ENCODE peak calls at places on chromosomes 5 and 9, in six cellular contexts. D is coronary artery; U is CD8-positive, alpha-beta T cell; K is non-pigmented ciliary epithelial cell; P is anterior cingulate cortex; H is stimulated activated CD8-positive, alpha-beta memory T cell treated with anti-CD3 and anti-CD28 coated beads, Interleukin-12 subunit alpha, Interleukin-12 subunit beta, amount 100 ng/mL, for 1 hour. M is an unnamed sample.

GRCh38 chr5:16600397-16600796 is 16.4 kb downstream of the RETREG1 start:
- DNase-seq in K (no peak), U (no peak), D (no peak), P (peak; percentile 57), H (no peak), M (no peak)

GRCh38 chr5:41637869-41638268 is 127.5 kb upstream of the PLCXD3 start:
- DNase-seq in D (no peak), U (no peak), H (no peak), P (no peak), K (no peak), M (no peak)

GRCh38 chr5:115457985-115458384 is 86.6 kb downstream of the FEM1C start:
- DNase-seq in K (no peak), P (no peak), H (no peak), U (no peak), D (no peak), M (no peak)

GRCh38 chr5:54644226-54644625 is 126.7 kb downstream of the SNX18 start:
- DNase-seq in U (no peak), D (no peak), K (peak; percentile 55), P (no peak), H (no peak), M (peak; percentile 53)

GRCh38 chr5:154446183-154447073 is 631 bp downstream of the SAP30L start:
- DNase-seq in P (peak; percentile 32), H (peak; percentile 14), D (peak; percentile 82), K (no peak), U (no peak), M (peak; percentile 80)

GRCh38 chr9:34170252-34170915 is 8.5 kb upstream of the UBAP1 start:
- DNase-seq in K (no peak), D (no peak), P (no peak), H (no peak), U (no peak), M (no peak)

GRCh38 chr9:94085062-94085639 is 887 bp downstream of the PTPDC1 start:
- DNase-seq in U (no peak), D (no peak), H (no peak), P (no peak), K (peak; percentile 51), M (no peak)

GRCh38 chr9:7536310-7536939 is 263.2 kb downstream of the DMAC1 start:
- DNase-seq in D (no peak), P (no peak), H (no peak), U (no peak), K (no peak), M (peak; percentile 25)

GRCh38 chr5:137498301-137498735 is 808 bp downstream of the SPOCK1 start:
- DNase-seq in D (no peak), H (no peak), K (no peak), U (no peak), P (no peak), M (peak; percentile 73)

GRCh38 chr9:134600431-134600830 is 41.2 kb upstream of the COL5A1 start:
- DNase-seq in P (no peak), D (no peak), K (no peak), H (no peak), U (no peak), M (no peak)

GRCh38 chr5:6518298-6519057 is 69.8 kb downstream of the UBE2QL1 start:
- DNase-seq in P (no peak), K (no peak), D (peak; percentile 41), H (no peak), U (no peak), M (no peak)

M was measured in AG08396.